ENCODE peak calls at places on chromosome 1, in five cellular contexts. Z, Q, R, N and B are unnamed samples.

GRCh38 chr1:164958995-164959788 is 397.3 kb downstream of the LMX1A start:
- ATAC-seq in N (no peak), Q (no peak), Z (no peak), R (no peak), B (peak; percentile 73)

GRCh38 chr1:226195144-226195543 is 8.6 kb upstream of the ACBD3 start:
- ATAC-seq in R (no peak), Q (no peak), N (no peak), Z (no peak), B (no peak)

GRCh38 chr1:193709607-193710006 is 523.2 kb upstream of the B3GALT2 start:
- ATAC-seq in R (no peak), Z (no peak), N (no peak), Q (no peak), B (no peak)

GRCh38 chr1:198088360-198089071 is 68.3 kb upstream of the NEK7 start:
- ATAC-seq in N (peak; percentile 53), Z (no peak), Q (no peak), R (peak; percentile 44), B (no peak)

GRCh38 chr1:246151796-246152434 is 355.2 kb downstream of the SMYD3 start:
- ATAC-seq in Q (no peak), N (no peak), Z (no peak), R (no peak), B (no peak)

GRCh38 chr1:50704126-50704525 is 255.9 kb downstream of the FAF1 start:
- ATAC-seq in Q (no peak), Z (no peak), N (peak; percentile 69), R (no peak), B (no peak)

GRCh38 chr1:119964673-119965363 is 68.5 kb upstream of the ADAM30 start:
- ATAC-seq in N (peak; percentile 62), Q (no peak), Z (no peak), R (no peak), B (peak; percentile 21)

GRCh38 chr1:187691439-187691838 is 862.7 kb downstream of the PLA2G4A start:
- ATAC-seq in Q (no peak), N (no peak), Z (no peak), R (no peak), B (no peak)

GRCh38 chr1:173210273-173210672 is 3.1 kb upstream of the TNFSF4 start:
- ATAC-seq in N (no peak), Q (no peak), R (no peak), Z (no peak), B (no peak)

GRCh38 chr1:108777839-108778238 is 31.4 kb downstream of the STXBP3 start:
- ATAC-seq in R (no peak), N (no peak), Q (no peak), Z (no peak), B (no peak)

GRCh38 chr1:61222240-61222639 is 139.9 kb downstream of the NFIA start:
- ATAC-seq in N (no peak), Z (no peak), R (no peak), Q (no peak), B (no peak)

GRCh38 chr1:14083706-14084105 is 383.7 kb downstream of the PRDM2 start:
- ATAC-seq in Q (no peak), R (no peak), N (no peak), Z (no peak), B (no peak)

GRCh38 chr1:245598524-245599310 is 443.9 kb downstream of the KIF26B start:
- ATAC-seq in R (no peak), Z (no peak), N (peak; percentile 93), Q (no peak), B (no peak)

GRCh38 chr1:205493241-205494085 is 11.0 kb upstream of the CDK18 start:
- ATAC-seq in N (peak; percentile 44), Z (no peak), Q (peak; percentile 59), R (no peak), B (peak; percentile 40)

GRCh38 chr1:204366759-204367158 is 7.0 kb upstream of the PLEKHA6 start:
- ATAC-seq in Q (no peak), R (no peak), Z (no peak), N (no peak), B (no peak)

GRCh38 chr1:63012339-63012738 is 228.4 kb downstream of the ATG4C start:
- ATAC-seq in Z (no peak), Q (peak; percentile 67), R (no peak), N (peak; percentile 91), B (peak; percentile 84)

GRCh38 chr1:220655961-220656720 is 34.0 kb upstream of the C1orf115 start:
- ATAC-seq in Z (no peak), Q (no peak), R (no peak), N (no peak), B (no peak)

GRCh38 chr1:60034999-60035398 is 38.6 kb downstream of the C1orf87 start:
- ATAC-seq in Z (no peak), Q (no peak), R (no peak), N (peak; percentile 22), B (no peak)

GRCh38 chr1:192251735-192252134 is 65.1 kb upstream of the RGS21 start:
- ATAC-seq in R (no peak), Z (peak; percentile 24), Q (no peak), N (no peak), B (no peak)

GRCh38 chr1:210262897-210263272 is 30.3 kb downstream of the SERTAD4 start:
- ATAC-seq in Q (no peak), R (no peak), N (peak; percentile 45), Z (no peak), B (no peak)

GRCh38 chr1:11281518-11282331 is 8.7 kb downstream of the UBIAD1 start:
- ATAC-seq in N (peak; percentile 43), R (no peak), Q (no peak), Z (no peak), B (peak; percentile 88)

GRCh38 chr1:14598498-14599172 is at the start of gene KAZN:
- ATAC-seq in R (no peak), Q (peak; percentile 45), Z (no peak), N (peak; percentile 42), B (peak; percentile 36)

GRCh38 chr1:228814091-228814610 is 78.9 kb downstream of the RHOU start:
- ATAC-seq in Z (no peak), Q (no peak), R (no peak), N (no peak), B (no peak)

GRCh38 chr1:9181990-9182783 is 52.4 kb upstream of the H6PD start:
- ATAC-seq in Z (no peak), R (peak; percentile 55), Q (peak; percentile 74), N (peak; percentile 62), B (peak; percentile 52)

GRCh38 chr1:2585318-2586092 is 1.1 kb upstream of the PRXL2B start:
- ATAC-seq in R (peak; percentile 63), Z (peak; percentile 66), N (peak; percentile 45), Q (peak; percentile 10), B (peak; percentile 20)

GRCh38 chr1:47950481-47950880 is 46.7 kb downstream of the TRABD2B start:
- ATAC-seq in R (no peak), Q (no peak), N (no peak), Z (no peak), B (peak; percentile 46)